ENCODE peak calls at places on chromosomes 1 and 21, in eight cellular contexts. U is GM23338, J is cerebellum, T is lower lobe of right lung, N is EL, E is NCI-H1694, M is posterior cingulate gyrus, P is ovary. F is an unnamed sample.

GRCh38 chr21:33789697-33790096 is 125.9 kb downstream of the ATP5PO start:
- DNase-seq in U (no peak), J (no peak), T (no peak), N (no peak), E (peak; percentile 10), M (no peak), P (no peak), F (no peak)

GRCh38 chr21:44475266-44475665 is 20.0 kb downstream of the LRRC3 start:
- DNase-seq in U (no peak), J (no peak), T (no peak), N (no peak), E (no peak), M (no peak), P (no peak), F (no peak)

GRCh38 chr1:54125671-54126070 is 27.1 kb downstream of the CDCP2 start:
- DNase-seq in U (no peak), J (no peak), T (no peak), N (peak; percentile 14), E (no peak), M (no peak), P (peak; percentile 47), F (peak; percentile 35)

GRCh38 chr1:195894411-195894810 is 713.8 kb downstream of the KCNT2 start:
- DNase-seq in U (peak; percentile 4), J (no peak), T (no peak), N (peak; percentile 41), E (no peak), M (no peak), P (no peak), F (no peak)

GRCh38 chr1:100657876-100658715 is 61.4 kb upstream of the VCAM1 start:
- DNase-seq in U (no peak), J (no peak), T (no peak), N (peak; percentile 56), E (no peak), M (no peak), P (no peak), F (no peak)

GRCh38 chr21:42722153-42722552 is 68.7 kb downstream of the PDE9A start:
- DNase-seq in U (no peak), J (no peak), T (no peak), N (no peak), E (no peak), M (no peak), P (no peak), F (no peak)

GRCh38 chr1:180811886-180812285 is 100.8 kb upstream of the KIAA1614 start:
- DNase-seq in U (no peak), J (no peak), T (no peak), N (peak; percentile 10), E (no peak), M (no peak), P (no peak), F (no peak)

GRCh38 chr1:116414364-116414763 is 41.3 kb downstream of the ATP1A1 start:
- DNase-seq in U (no peak), J (no peak), T (no peak), N (no peak), E (no peak), M (no peak), P (no peak), F (no peak)

GRCh38 chr1:206570529-206570928 is 41.7 kb downstream of the EIF2D start:
- DNase-seq in U (no peak), J (no peak), T (no peak), N (no peak), E (no peak), M (no peak), P (no peak), F (no peak)

GRCh38 chr1:113031060-113031933 is 41.7 kb upstream of the LRIG2 start:
- DNase-seq in U (no peak), J (no peak), T (no peak), N (no peak), E (peak; percentile 83), M (no peak), P (no peak), F (no peak)

GRCh38 chr1:111505641-111506119 is 2.2 kb upstream of the ADORA3 start:
- DNase-seq in U (no peak), J (no peak), T (no peak), N (no peak), E (no peak), M (no peak), P (no peak), F (no peak)

GRCh38 chr1:186146971-186147370 is 228.1 kb downstream of the TPR start:
- DNase-seq in U (no peak), J (no peak), T (no peak), N (no peak), E (no peak), M (no peak), P (no peak), F (no peak)

GRCh38 chr1:204409111-204409510 is 2.5 kb downstream of the PPP1R15B start:
- DNase-seq in U (no peak), J (no peak), T (no peak), N (peak; percentile 16), E (no peak), M (no peak), P (no peak), F (no peak)

GRCh38 chr1:39525366-39526165 is 34.1 kb downstream of the BMP8A start:
- DNase-seq in U (no peak), J (no peak), T (no peak), N (no peak), E (no peak), M (no peak), P (no peak), F (peak; percentile 28)

GRCh38 chr1:228338521-228339051 is 68.0 kb downstream of the TRIM11 start:
- DNase-seq in U (no peak), J (peak; percentile 67), T (peak; percentile 30), N (no peak), E (no peak), M (peak; percentile 2), P (peak; percentile 14), F (no peak)

GRCh38 chr1:24912359-24913273 is 17.5 kb downstream of the RUNX3 start:
- DNase-seq in U (no peak), J (no peak), T (no peak), N (peak; percentile 18), E (no peak), M (no peak), P (no peak), F (no peak)

GRCh38 chr1:54884135-54884586 is 2.8 kb downstream of the DHCR24 start:
- DNase-seq in U (no peak), J (no peak), T (no peak), N (peak; percentile 37), E (no peak), M (no peak), P (no peak), F (no peak)

GRCh38 chr1:6582370-6582769 is 2.6 kb downstream of the ZBTB48 start:
- DNase-seq in U (no peak), J (no peak), T (no peak), N (no peak), E (no peak), M (no peak), P (no peak), F (no peak)

GRCh38 chr1:203099121-203099520 is 13.3 kb upstream of the MYOG start:
- DNase-seq in U (no peak), J (no peak), T (no peak), N (no peak), E (no peak), M (no peak), P (no peak), F (no peak)

GRCh38 chr1:207603777-207604176 is 41.2 kb upstream of the CR1L start:
- DNase-seq in U (no peak), J (no peak), T (no peak), N (peak; percentile 58), E (no peak), M (no peak), P (no peak), F (no peak)

GRCh38 chr1:96416690-96417444 is 304.7 kb upstream of the PTBP2 start:
- DNase-seq in U (no peak), J (no peak), T (no peak), N (no peak), E (no peak), M (no peak), P (no peak), F (no peak)

GRCh38 chr1:198102454-198102791 is 54.4 kb upstream of the NEK7 start:
- DNase-seq in U (no peak), J (no peak), T (no peak), N (peak; percentile 36), E (no peak), M (no peak), P (no peak), F (no peak)

GRCh38 chr1:58231204-58231603 is 315.3 kb downstream of the OMA1 start:
- DNase-seq in U (no peak), J (no peak), T (no peak), N (no peak), E (no peak), M (no peak), P (no peak), F (no peak)

GRCh38 chr1:20590313-20590777 is 1.4 kb downstream of the CDA start:
- DNase-seq in U (no peak), J (no peak), T (peak; percentile 75), N (peak; percentile 73), E (no peak), M (no peak), P (no peak), F (no peak)

GRCh38 chr21:43362928-43363314 is 64.0 kb downstream of the SIK1 start:
- DNase-seq in U (no peak), J (no peak), T (no peak), N (no peak), E (no peak), M (no peak), P (peak; percentile 26), F (peak; percentile 3)

GRCh38 chr1:112429749-112430148 is 33.7 kb downstream of the CTTNBP2NL start:
- DNase-seq in U (no peak), J (no peak), T (no peak), N (no peak), E (no peak), M (no peak), P (no peak), F (no peak)

F was measured in heart right ventricle.